ENCODE peak calls at places on chromosomes 5 and 9, in four cellular contexts. J is prostate gland, D is BJ, F is GM23338. O is an unnamed sample. For H3K27me3, the result is how much of the 10 kb centered on the place peaks cover.

GRCh38 chr9:93451762-93452709 is 551 bp downstream of the FAM120A start:
- DNase-seq in F (peak), J (peak), D (no peak), O (peak)

GRCh38 chr5:148060309-148060708 is 3.5 kb upstream of the SPINK5 start:
- DNase-seq in D (no peak), F (no peak), J (no peak), O (no peak)

GRCh38 chr5:95881833-95882232 is 59.3 kb upstream of the GLRX start:
- DNase-seq in J (no peak), F (no peak), D (no peak), O (no peak)

GRCh38 chr5:115601709-115602584 is at the start of gene TICAM2:
- DNase-seq in J (peak), F (peak), D (no peak), O (peak)

GRCh38 chr5:2877520-2877919 is 126.0 kb upstream of the IRX2 start:
- DNase-seq in J (no peak), F (no peak), D (no peak), O (no peak)

GRCh38 chr9:7185612-7186011 is 427.8 kb downstream of the KDM4C start:
- DNase-seq in D (peak), F (peak), J (no peak), O (peak)

GRCh38 chr9:33146298-33146697 is 20.8 kb downstream of the B4GALT1 start:
- DNase-seq in J (no peak), D (no peak), F (no peak), O (no peak)

GRCh38 chr5:111892949-111893348 is 136.0 kb upstream of the NREP start:
- DNase-seq in J (no peak), D (peak), F (no peak), O (peak)

GRCh38 chr9:33163433-33164137 is 3.6 kb downstream of the B4GALT1 start:
- DNase-seq in J (no peak), F (no peak), D (no peak), O (peak)

GRCh38 chr9:12739014-12739413 is 35.8 kb upstream of the LURAP1L start:
- DNase-seq in J (no peak), F (peak), D (no peak), O (peak)

GRCh38 chr5:127894461-127894860 is 189.1 kb upstream of the SLC12A2 start:
- DNase-seq in F (no peak), J (no peak), D (no peak), O (no peak)

GRCh38 chr5:123087173-123088030 is 1.6 kb upstream of the PRDM6 start:
- DNase-seq in F (peak), D (no peak), J (no peak), O (no peak)

GRCh38 chr5:123085638-123086286 is 3.3 kb upstream of the PRDM6 start:
- DNase-seq in J (no peak), F (peak), D (no peak), O (no peak)

GRCh38 chr5:123084730-123085605 is 4.1 kb upstream of the PRDM6 start:
- DNase-seq in D (no peak), J (no peak), F (peak), O (no peak)

GRCh38 chr5:123088031-123088805 is 823 bp upstream of the PRDM6 start:
- DNase-seq in F (peak), D (no peak), J (no peak), O (peak)

DNA sequence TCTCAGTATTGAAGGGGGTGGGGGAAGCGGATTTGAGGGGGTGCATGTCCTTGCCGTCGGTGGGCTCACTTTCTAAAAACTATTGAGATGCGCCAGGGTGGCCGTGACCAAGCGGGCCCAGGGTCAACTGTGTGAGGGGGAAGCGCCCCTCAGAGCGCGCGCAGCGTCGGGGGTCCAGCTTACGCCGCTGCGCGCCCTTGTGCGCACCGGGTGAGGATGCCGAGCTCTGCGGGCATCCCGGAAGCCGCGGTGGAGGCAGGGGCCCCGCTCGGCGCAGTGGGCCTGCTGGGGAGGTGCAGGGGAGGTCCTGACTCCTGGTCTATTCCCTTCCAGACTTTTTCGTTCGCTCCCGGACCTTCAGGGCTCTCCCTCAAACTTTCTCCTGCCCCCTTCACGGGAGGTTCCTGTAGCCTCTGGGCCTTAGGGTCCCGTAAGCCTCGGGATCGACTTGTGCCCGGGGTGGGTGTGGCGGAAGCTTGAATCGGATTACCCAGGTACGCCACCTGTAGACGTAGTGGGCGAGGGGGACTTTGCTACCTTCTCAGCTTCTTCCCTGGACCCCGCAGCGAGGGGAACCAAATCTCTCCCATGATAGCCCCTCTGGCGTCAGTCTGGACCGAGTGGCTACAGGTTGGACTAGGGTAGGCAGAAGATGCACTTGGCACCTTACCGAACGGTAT is 2.5 kb upstream of the PRDM6 start:
- DNase-seq in D (no peak), J (no peak), F (peak), O (no peak)
- H3K27me3 ChIP-seq in D (half or more), J (under half), F (half or more), O (under half)

DNA sequence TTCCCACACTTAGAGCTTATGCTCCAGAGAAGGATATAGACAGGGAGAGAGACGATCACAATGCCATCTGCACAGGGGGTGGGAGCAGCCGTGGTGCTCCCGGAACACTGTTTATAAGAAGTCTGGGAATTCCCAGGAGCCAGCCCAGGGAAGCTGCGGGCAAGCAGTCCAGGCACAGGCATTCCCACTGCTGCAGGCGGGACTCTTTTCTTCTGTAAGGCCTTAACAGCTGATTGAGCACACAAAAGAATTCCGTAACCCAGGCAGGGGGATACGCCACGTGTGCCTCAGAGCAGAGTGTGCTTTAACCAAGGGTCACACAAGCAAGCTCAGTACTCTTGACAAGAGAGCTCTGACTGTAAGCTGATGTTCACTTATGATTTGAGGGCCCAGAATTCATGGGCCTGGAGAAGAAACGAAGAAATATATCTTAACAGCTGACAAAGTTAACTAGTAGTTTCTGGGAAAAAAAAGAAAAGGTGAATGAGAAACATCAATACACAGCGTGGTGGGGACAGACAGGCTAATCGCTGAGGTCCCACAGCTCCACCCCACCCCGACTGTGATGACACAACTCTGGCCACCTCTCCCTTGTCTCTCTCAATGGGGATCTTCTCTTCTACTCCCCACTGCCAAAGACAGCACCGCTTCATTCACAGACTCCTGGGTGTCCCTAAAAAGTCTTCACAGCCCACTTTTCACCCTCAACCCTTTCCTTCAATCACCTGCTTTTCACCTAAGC is 85.9 kb upstream of the SIMC1 start:
- DNase-seq in J (no peak), D (no peak), F (peak), O (no peak)
- H3K4me3 ChIP-seq in J (no peak), D (no peak), F (peak), O (no peak)

GRCh38 chr5:88669314-88669713 is 213.7 kb downstream of the MEF2C start:
- DNase-seq in F (no peak), D (no peak), J (no peak), O (no peak)
- H3K27me3 ChIP-seq in F (half or more), D (under half), J (under half), O (half or more)

GRCh38 chr5:122661496-122662180 is 113.2 kb upstream of the SNX2 start:
- DNase-seq in J (no peak), F (no peak), D (no peak), O (peak)

GRCh38 chr5:122656577-122656976 is 118.3 kb upstream of the SNX2 start:
- DNase-seq in J (no peak), D (no peak), F (no peak), O (no peak)

GRCh38 chr5:122653087-122654017 is 121.5 kb upstream of the SNX2 start:
- DNase-seq in F (no peak), J (no peak), D (no peak), O (no peak)

GRCh38 chr5:122656107-122656506 is 118.8 kb upstream of the SNX2 start:
- DNase-seq in J (no peak), D (no peak), F (no peak), O (peak)
- H3K4me3 ChIP-seq in J (no peak), D (no peak), F (no peak), O (no peak)

DNA sequence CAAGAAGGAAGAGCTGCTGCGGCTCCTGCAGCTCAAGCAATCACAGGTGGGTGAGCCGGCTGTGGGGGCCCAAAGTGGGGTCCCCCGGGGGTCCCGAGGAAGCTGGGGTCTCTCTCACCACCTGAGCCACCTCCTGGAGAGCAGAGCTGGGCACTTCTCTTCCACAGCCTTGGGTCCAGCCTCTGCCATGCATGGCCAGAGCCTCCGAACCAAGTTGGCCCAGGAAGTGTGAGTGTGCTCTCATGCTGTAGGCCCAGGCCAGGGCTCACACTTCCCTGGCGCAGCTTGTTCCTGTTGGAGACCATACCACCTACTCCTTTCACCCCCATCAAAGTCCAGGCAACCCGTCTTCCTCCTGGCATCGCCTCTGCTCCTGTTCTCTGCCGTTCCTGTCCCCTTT is 19.7 kb downstream of the HMCN2 start:
- DNase-seq in D (no peak), F (no peak), J (no peak), O (no peak)
- H3K27me3 ChIP-seq in D (under half), F (under half), J (under half), O (under half)

O was measured in GM23248.